ENCODE peak calls at places on chromosomes 7 and 10, in nine cellular contexts. F is C1 segment of cervical spinal cord; P is activated CD8-positive, alpha-beta memory T cell treated with anti-CD3 and anti-CD28 coated beads for 24 hours; H is naive thymus-derived CD4-positive, alpha-beta T cell; W is choroid plexus epithelial cell; I is T-helper 22 cell; Z is GM13977; A is A549; J is NCI-H1436. T is an unnamed sample.

GRCh38 chr7:100247152-100247757 is 27.5 kb downstream of the PVRIG start:
- DNase-seq in P (no peak), H (no peak), W (peak), I (no peak), F (no peak), J (peak), A (peak), Z (no peak), T (no peak)

GRCh38 chr10:16748749-16749148 is 68.5 kb downstream of the RSU1 start:
- DNase-seq in H (no peak), Z (no peak), I (no peak), A (no peak), W (no peak), F (no peak), P (no peak), J (no peak), T (no peak)

GRCh38 chr10:72682626-72683025 is 9.3 kb upstream of the MCU start:
- DNase-seq in P (no peak), H (no peak), J (no peak), Z (no peak), I (no peak), A (peak), W (peak), F (no peak), T (no peak)

GRCh38 chr7:116439005-116439404 is 60.5 kb upstream of the CAV2 start:
- DNase-seq in Z (no peak), W (no peak), H (no peak), I (no peak), P (no peak), A (no peak), F (no peak), J (no peak), T (no peak)

GRCh38 chr10:72803119-72803505 is 90.4 kb upstream of the OIT3 start:
- DNase-seq in P (no peak), Z (no peak), J (no peak), I (no peak), F (no peak), A (no peak), H (no peak), W (peak), T (no peak)

GRCh38 chr10:71575934-71576801 is 143.4 kb downstream of the C10orf105 start:
- DNase-seq in H (no peak), J (peak), Z (no peak), I (no peak), W (no peak), F (no peak), A (no peak), P (no peak), T (no peak)

GRCh38 chr7:78377532-78377931 is 579.0 kb downstream of the PHTF2 start:
- DNase-seq in H (no peak), W (no peak), F (no peak), Z (no peak), A (no peak), I (no peak), J (no peak), P (no peak), T (no peak)

GRCh38 chr7:44148961-44149550 is 7.9 kb upstream of the MYL7 start:
- DNase-seq in Z (no peak), J (no peak), I (no peak), W (no peak), P (peak), A (no peak), F (no peak), H (no peak), T (no peak)

GRCh38 chr7:139242741-139243281 is 11.8 kb downstream of the UBN2 start:
- DNase-seq in F (no peak), J (no peak), W (peak), Z (no peak), P (no peak), A (no peak), I (no peak), H (no peak), T (no peak)

GRCh38 chr10:13852872-13853271 is 266.1 kb downstream of the PRPF18 start:
- DNase-seq in I (no peak), Z (no peak), A (no peak), J (no peak), W (no peak), H (no peak), F (no peak), P (no peak), T (no peak)

GRCh38 chr7:112192236-112193154 is 13.7 kb downstream of the DOCK4 start:
- DNase-seq in Z (no peak), H (no peak), F (no peak), P (no peak), A (peak), W (peak), J (no peak), I (no peak), T (no peak)

GRCh38 chr10:125086716-125087115 is 73.6 kb downstream of the CTBP2 start:
- DNase-seq in J (no peak), W (no peak), F (no peak), H (no peak), I (no peak), A (no peak), Z (no peak), P (no peak), T (no peak)

GRCh38 chr7:27184342-27185012 is 555 bp downstream of the HOXA11 start:
- DNase-seq in P (peak), F (no peak), A (peak), Z (peak), W (peak), J (no peak), I (no peak), H (no peak), T (no peak)

GRCh38 chr7:73870041-73870492 is 9.1 kb downstream of the TMEM270 start:
- DNase-seq in F (no peak), Z (no peak), A (no peak), W (no peak), P (no peak), I (no peak), J (no peak), H (no peak), T (no peak)

GRCh38 chr7:20280475-20281351 is 50.0 kb upstream of the ITGB8 start:
- DNase-seq in J (no peak), P (no peak), W (peak), A (no peak), I (no peak), Z (no peak), F (no peak), H (no peak), T (no peak)

GRCh38 chr7:108345710-108346336 is 110.4 kb downstream of the NRCAM start:
- DNase-seq in P (no peak), Z (no peak), F (no peak), A (no peak), W (no peak), I (no peak), J (peak), H (no peak), T (no peak)

GRCh38 chr10:126373982-126374381 is 14.3 kb downstream of the ADAM12 start:
- DNase-seq in A (no peak), W (peak), Z (no peak), F (no peak), I (no peak), J (no peak), P (no peak), H (no peak), T (no peak)

GRCh38 chr7:140348161-140348849 is 50.0 kb downstream of the SLC37A3 start:
- DNase-seq in F (no peak), Z (no peak), P (no peak), I (no peak), W (peak), H (no peak), J (no peak), A (no peak), T (no peak)

GRCh38 chr10:5584895-5585516 is 60.2 kb downstream of the CALML3 start:
- DNase-seq in H (no peak), W (peak), J (no peak), I (no peak), P (no peak), Z (peak), A (peak), F (no peak), T (no peak)

GRCh38 chr10:51700228-51700835 is 937 bp upstream of the CSTF2T start:
- DNase-seq in A (no peak), I (no peak), H (no peak), J (no peak), F (no peak), W (peak), P (no peak), Z (no peak), T (peak)

GRCh38 chr7:27116019-27116411 is 13.5 kb upstream of the HOXA2 start:
- DNase-seq in W (no peak), I (no peak), Z (no peak), F (no peak), A (no peak), J (no peak), H (no peak), P (no peak), T (no peak)

GRCh38 chr10:19892677-19893076 is 76.4 kb downstream of the PLXDC2 start:
- DNase-seq in F (no peak), I (no peak), Z (no peak), A (no peak), H (no peak), J (no peak), P (no peak), W (no peak), T (no peak)

GRCh38 chr7:158475036-158475678 is 112.5 kb downstream of the PTPRN2 start:
- DNase-seq in I (no peak), A (no peak), W (no peak), Z (no peak), P (no peak), H (no peak), J (no peak), F (no peak), T (no peak)

GRCh38 chr10:52319926-52320325 is 5.8 kb downstream of the DKK1 start:
- DNase-seq in W (no peak), F (no peak), A (no peak), P (no peak), Z (no peak), J (no peak), I (no peak), H (no peak), T (no peak)

GRCh38 chr10:58797356-58797755 is 284.7 kb downstream of the BICC1 start:
- DNase-seq in I (no peak), H (no peak), J (no peak), Z (no peak), F (no peak), A (no peak), P (no peak), W (peak), T (no peak)

GRCh38 chr10:24992512-24993133 is 23.3 kb downstream of the ENKUR start:
- DNase-seq in W (no peak), P (no peak), J (no peak), F (no peak), A (no peak), Z (no peak), H (no peak), I (no peak), T (no peak)

GRCh38 chr10:103448751-103449150 is 3.4 kb downstream of the CALHM2 start:
- DNase-seq in A (no peak), P (no peak), I (no peak), W (peak), J (no peak), F (no peak), H (no peak), Z (no peak), T (no peak)

GRCh38 chr10:118832242-118832651 is 77.5 kb upstream of the CACUL1 start:
- DNase-seq in A (no peak), Z (no peak), H (no peak), I (no peak), J (no peak), W (peak), F (no peak), P (no peak), T (no peak)

GRCh38 chr10:103491729-103492364 is 1.7 kb upstream of the NEURL1 start:
- DNase-seq in W (peak), F (no peak), Z (no peak), J (no peak), H (no peak), A (peak), I (no peak), P (no peak), T (no peak)

GRCh38 chr7:27784399-27785053 is 44.6 kb downstream of the TAX1BP1 start:
- DNase-seq in J (peak), Z (peak), I (no peak), P (no peak), A (peak), H (peak), F (no peak), W (peak), T (peak)

GRCh38 chr7:141208539-141208938 is 134.7 kb downstream of the TMEM178B start:
- DNase-seq in I (no peak), Z (no peak), P (no peak), F (no peak), H (no peak), J (no peak), W (no peak), A (no peak), T (no peak)

GRCh38 chr10:69569144-69569934 is 3.9 kb downstream of the NEUROG3 start:
- DNase-seq in Z (no peak), P (no peak), F (no peak), I (no peak), H (no peak), A (no peak), W (no peak), J (no peak), T (no peak)